ENCODE peak calls at places on chromosomes 7 and 10, in six cellular contexts. U, P, S, W, L and O are unnamed samples.

GRCh38 chr7:36304099-36304425 is 85.6 kb upstream of the ANLN start:
- DNase-seq in U (no peak), P (no peak), S (no peak), W (peak), L (no peak), O (no peak)

GRCh38 chr7:95865716-95866371 is 93.5 kb downstream of the DYNC1I1 start:
- DNase-seq in U (no peak), P (peak), S (no peak), W (no peak), L (peak), O (peak)

GRCh38 chr7:1708640-1709249 is 38.7 kb downstream of the ELFN1 start:
- DNase-seq in U (no peak), P (no peak), S (peak), W (peak), L (no peak), O (no peak)

GRCh38 chr10:97358781-97359180 is 24.3 kb upstream of the FRAT2 start:
- DNase-seq in U (no peak), P (no peak), S (no peak), W (no peak), L (no peak), O (no peak)

GRCh38 chr10:103554488-103555320 is 61.2 kb downstream of the NEURL1 start:
- DNase-seq in U (peak), P (peak), S (no peak), W (peak), L (peak), O (peak)

GRCh38 chr10:46539596-46540411 is 16.7 kb downstream of the GPRIN2 start:
- DNase-seq in U (no peak), P (peak), S (no peak), W (no peak), L (no peak), O (no peak)

GRCh38 chr7:55065511-55066229 is 46.9 kb downstream of the EGFR start:
- DNase-seq in U (no peak), P (peak), S (no peak), W (no peak), L (peak), O (no peak)

GRCh38 chr7:69859342-69859741 is 261.1 kb downstream of the AUTS2 start:
- DNase-seq in U (no peak), P (no peak), S (no peak), W (no peak), L (no peak), O (no peak)

GRCh38 chr7:36742911-36743775 is 18.8 kb upstream of the AOAH start:
- DNase-seq in U (no peak), P (no peak), S (no peak), W (no peak), L (no peak), O (no peak)

GRCh38 chr10:68537796-68538195 is 10.5 kb upstream of the SLC25A16 start:
- DNase-seq in U (no peak), P (no peak), S (no peak), W (no peak), L (no peak), O (no peak)

GRCh38 chr7:32223721-32224120 is 153.5 kb upstream of the PDE1C start:
- DNase-seq in U (no peak), P (no peak), S (peak), W (no peak), L (no peak), O (no peak)

GRCh38 chr10:3857318-3857717 is 72.3 kb upstream of the KLF6 start:
- DNase-seq in U (no peak), P (no peak), S (no peak), W (no peak), L (no peak), O (no peak)

GRCh38 chr10:94012834-94013830 is 19.4 kb downstream of the PLCE1 start:
- DNase-seq in U (no peak), P (peak), S (no peak), W (no peak), L (no peak), O (no peak)

GRCh38 chr7:64879097-64879730 is 23.9 kb upstream of the ZNF273 start:
- DNase-seq in U (peak), P (no peak), S (peak), W (peak), L (no peak), O (no peak)

GRCh38 chr7:101058355-101058754 is 26.9 kb upstream of the TRIM56 start:
- DNase-seq in U (peak), P (peak), S (no peak), W (no peak), L (peak), O (no peak)

GRCh38 chr10:20091698-20092097 is 275.5 kb downstream of the PLXDC2 start:
- DNase-seq in U (peak), P (no peak), S (no peak), W (no peak), L (no peak), O (no peak)

GRCh38 chr10:44935201-44935960 is 24.2 kb upstream of the RASSF4 start:
- DNase-seq in U (no peak), P (peak), S (peak), W (no peak), L (no peak), O (peak)

GRCh38 chr7:47709051-47709450 is 127.1 kb upstream of the TNS3 start:
- DNase-seq in U (no peak), P (no peak), S (no peak), W (no peak), L (no peak), O (no peak)

GRCh38 chr7:26787696-26788095 is 76.7 kb downstream of the SKAP2 start:
- DNase-seq in U (no peak), P (no peak), S (no peak), W (no peak), L (peak), O (no peak)

GRCh38 chr7:132061931-132062330 is 505.5 kb upstream of the PODXL start:
- DNase-seq in U (no peak), P (peak), S (peak), W (no peak), L (no peak), O (peak)

DNA sequence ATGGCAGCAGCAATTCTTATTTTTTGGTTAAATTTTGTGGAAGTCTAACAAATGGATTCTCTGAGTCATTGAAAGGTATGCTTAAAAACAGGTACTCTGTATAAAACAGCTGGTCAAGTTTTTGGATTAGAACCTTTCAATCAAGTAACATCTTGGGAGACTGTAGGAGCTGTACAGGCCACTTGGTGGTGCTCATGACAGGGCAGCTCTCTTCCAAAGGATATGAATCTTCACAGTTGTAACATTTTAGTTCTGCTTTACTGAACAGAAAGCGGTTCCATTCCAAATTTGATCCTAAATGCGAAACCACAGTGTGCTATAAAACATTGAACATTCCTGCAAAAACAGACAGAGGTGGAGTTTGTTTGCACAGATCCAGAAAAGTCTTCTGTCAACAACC is 44.5 kb upstream of the AGR3 start:
- DNase-seq in U (peak), P (peak), S (no peak), W (no peak), L (peak), O (peak)
- TF ChIP-seq CTCF in U (peak), P (peak), S (peak), W (peak), L (peak), O (peak)

GRCh38 chr10:131310904-131311660 is 439 bp downstream of the TCERG1L start:
- DNase-seq in U (no peak), P (no peak), S (no peak), W (no peak), L (peak), O (no peak)

GRCh38 chr10:131310054-131310903 is 1.2 kb downstream of the TCERG1L start:
- DNase-seq in U (no peak), P (no peak), S (no peak), W (no peak), L (peak), O (no peak)

GRCh38 chr10:131312261-131312801 is 810 bp upstream of the TCERG1L start:
- DNase-seq in U (no peak), P (no peak), S (no peak), W (peak), L (peak), O (no peak)

GRCh38 chr10:131313377-131313776 is 1.9 kb upstream of the TCERG1L start:
- DNase-seq in U (no peak), P (no peak), S (no peak), W (no peak), L (no peak), O (no peak)

GRCh38 chr10:131311661-131312260 is at the start of gene TCERG1L:
- DNase-seq in U (no peak), P (no peak), S (no peak), W (peak), L (peak), O (no peak)
- H3K4me3 ChIP-seq in U (no peak), P (no peak), S (peak), W (peak), L (peak), O (no peak)

DNA sequence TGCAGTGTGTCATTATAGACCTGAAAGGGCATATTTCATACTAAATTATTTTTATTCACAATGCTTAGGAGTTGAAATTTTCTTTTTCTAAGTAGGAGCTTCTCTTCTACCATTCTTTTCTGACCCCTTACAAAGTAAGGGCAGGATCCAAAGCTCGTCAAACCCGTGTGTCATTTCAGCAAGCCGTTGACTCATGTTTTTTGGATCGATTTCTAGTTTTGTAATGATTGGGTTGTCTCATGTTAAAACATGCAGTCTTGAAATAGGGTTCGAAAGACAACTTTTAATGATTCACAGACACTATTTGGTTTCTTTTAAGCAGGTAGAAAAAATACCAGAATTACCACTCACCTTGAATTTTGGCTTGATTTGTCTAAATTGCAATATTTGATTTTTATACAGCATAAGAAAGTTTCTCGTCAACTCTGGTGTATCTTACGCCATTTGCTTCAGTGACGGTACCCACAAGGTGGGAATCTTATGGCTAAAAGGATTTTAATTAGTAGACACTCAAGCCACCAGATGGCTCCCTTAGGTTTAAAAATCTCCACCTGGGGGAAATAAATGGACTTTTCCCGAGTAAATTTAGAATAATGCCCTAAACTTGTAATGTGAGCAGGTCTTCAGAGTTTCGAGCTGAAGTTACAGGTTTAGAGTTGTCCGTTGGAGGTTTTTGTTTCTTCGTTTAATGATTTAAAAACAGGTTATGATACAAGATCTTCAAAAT is 283.4 kb downstream of the CCDC3 start:
- DNase-seq in U (no peak), P (peak), S (no peak), W (no peak), L (peak), O (no peak)
- TF ChIP-seq CTCF in U (no peak), P (peak), S (no peak), W (peak), L (peak), O (peak)

GRCh38 chr10:80187060-80187459 is 18.3 kb downstream of the ANXA11 start:
- DNase-seq in U (peak), P (no peak), S (no peak), W (no peak), L (no peak), O (no peak)

GRCh38 chr10:80188713-80189112 is 16.6 kb downstream of the ANXA11 start:
- DNase-seq in U (no peak), P (no peak), S (peak), W (no peak), L (no peak), O (no peak)

GRCh38 chr10:80186364-80187012 is 18.8 kb downstream of the ANXA11 start:
- DNase-seq in U (no peak), P (no peak), S (no peak), W (no peak), L (no peak), O (no peak)

GRCh38 chr10:80185522-80186299 is 19.6 kb downstream of the ANXA11 start:
- DNase-seq in U (no peak), P (no peak), S (no peak), W (no peak), L (no peak), O (no peak)

GRCh38 chr10:80187465-80188409 is 17.6 kb downstream of the ANXA11 start:
- DNase-seq in U (peak), P (no peak), S (no peak), W (no peak), L (no peak), O (no peak)
- H3K4me3 ChIP-seq in U (no peak), P (no peak), S (no peak), W (no peak), L (no peak), O (no peak)

GRCh38 chr10:84820121-84820520 is 491.7 kb downstream of the CCSER2 start:
- DNase-seq in U (no peak), P (no peak), S (no peak), W (no peak), L (no peak), O (no peak)
- TF ChIP-seq CTCF in U (no peak), P (peak), S (no peak), W (no peak), L (no peak), O (no peak)